ENCODE peak calls at places on chromosomes 13 and 19, in ten cellular contexts. S, C, B, F, G, U, N, T, O and W are unnamed samples. For H3K9me3, the result is how much of the 10 kb centered on the place peaks cover.

GRCh38 chr19:39941615-39942507 is 7.4 kb upstream of the FCGBP start:
- DNase-seq in C (peak), G (no peak), T (peak), B (no peak), S (no peak), F (no peak), N (no peak), U (no peak), O (peak), W (no peak)

GRCh38 chr13:98500963-98501421 is 75.9 kb downstream of the STK24 start:
- DNase-seq in S (no peak), N (no peak), O (no peak), U (no peak), F (no peak), G (no peak), C (no peak), B (no peak), T (no peak), W (no peak)

GRCh38 chr13:34942732-34943674 is 933 bp downstream of the NBEA start:
- DNase-seq in U (peak), S (peak), B (no peak), G (peak), F (peak), C (no peak), O (no peak), N (peak), T (peak), W (no peak)

GRCh38 chr13:50529154-50529882 is 314.2 kb downstream of the DLEU7 start:
- DNase-seq in N (peak), U (peak), O (peak), T (peak), C (peak), B (peak), F (peak), S (peak), G (peak), W (peak)

GRCh38 chr19:7699422-7700127 is 2.4 kb downstream of the FCER2 start:
- DNase-seq in F (no peak), G (no peak), C (peak), N (no peak), B (no peak), T (peak), U (no peak), O (no peak), S (no peak), W (no peak)

GRCh38 chr19:16116067-16116466 is 4.4 kb downstream of the RAB8A start:
- DNase-seq in F (no peak), T (no peak), S (no peak), N (no peak), O (no peak), G (no peak), B (no peak), U (no peak), C (no peak), W (no peak)

GRCh38 chr19:32580901-32581703 is at the start of gene PDCD5:
- DNase-seq in G (peak), N (peak), T (peak), O (peak), U (peak), C (peak), F (peak), S (peak), B (peak), W (peak)

GRCh38 chr19:42140125-42140754 is 8.0 kb upstream of the POU2F2 start:
- DNase-seq in B (no peak), U (peak), N (peak), G (peak), F (peak), O (peak), C (peak), S (peak), T (peak), W (no peak)

GRCh38 chr13:44516771-44517170 is 59.4 kb downstream of the TSC22D1 start:
- DNase-seq in N (no peak), G (no peak), T (peak), B (no peak), U (no peak), F (no peak), S (no peak), O (no peak), C (no peak), W (no peak)

GRCh38 chr19:53463263-53463662 is 4.3 kb upstream of the ZNF813 start:
- DNase-seq in N (peak), F (no peak), S (peak), T (no peak), B (no peak), G (peak), U (peak), O (peak), C (peak), W (no peak)

GRCh38 chr19:2269244-2270156 is 12.5 kb downstream of the PEAK3 start:
- DNase-seq in O (peak), C (peak), N (peak), F (peak), U (peak), B (peak), S (peak), T (peak), G (peak), W (peak)

GRCh38 chr13:32555613-32556012 is 17.0 kb upstream of the N4BP2L2 start:
- DNase-seq in G (no peak), N (no peak), B (no peak), T (no peak), S (no peak), O (no peak), F (no peak), C (no peak), U (no peak), W (no peak)

GRCh38 chr13:30224732-30225131 is 82.6 kb downstream of the KATNAL1 start:
- DNase-seq in N (no peak), B (no peak), F (no peak), U (no peak), C (peak), O (peak), T (peak), S (no peak), G (no peak), W (no peak)

GRCh38 chr13:41179593-41180250 is 14.6 kb downstream of the KBTBD7 start:
- DNase-seq in B (no peak), C (peak), G (no peak), U (no peak), T (peak), S (no peak), O (peak), F (no peak), N (no peak), W (no peak)

GRCh38 chr13:45545686-45546409 is 69.7 kb downstream of the ERICH6B start:
- DNase-seq in T (no peak), U (no peak), F (no peak), G (no peak), S (no peak), N (no peak), C (no peak), O (no peak), B (no peak), W (no peak)

GRCh38 chr13:27026396-27026795 is 145.2 kb downstream of the USP12 start:
- DNase-seq in U (no peak), C (no peak), T (no peak), G (no peak), F (no peak), S (no peak), O (no peak), N (no peak), B (no peak), W (no peak)

GRCh38 chr13:76980075-76980718 is 11.7 kb upstream of the CLN5 start:
- DNase-seq in C (peak), T (peak), U (peak), S (peak), B (peak), F (peak), O (peak), G (peak), N (peak), W (peak)

GRCh38 chr13:98384739-98385138 is 192.2 kb downstream of the STK24 start:
- DNase-seq in C (peak), B (no peak), N (no peak), G (no peak), U (no peak), F (no peak), T (no peak), S (no peak), O (peak), W (no peak)

GRCh38 chr19:30328096-30328495 is 44.1 kb upstream of the ZNF536 start:
- DNase-seq in G (no peak), S (no peak), C (no peak), U (no peak), B (no peak), O (no peak), T (no peak), F (no peak), N (no peak), W (no peak)

GRCh38 chr13:33153421-33154381 is 131.9 kb downstream of the STARD13 start:
- DNase-seq in N (peak), U (no peak), G (no peak), F (no peak), T (peak), O (peak), S (no peak), B (no peak), C (peak), W (peak)

GRCh38 chr19:33777351-33777750 is 19.3 kb upstream of the KCTD15 start:
- DNase-seq in N (no peak), B (no peak), F (no peak), U (no peak), T (no peak), O (no peak), G (no peak), S (no peak), C (no peak), W (no peak)

GRCh38 chr13:46613409-46614049 is 60.6 kb downstream of the LRCH1 start:
- DNase-seq in F (no peak), S (no peak), U (no peak), O (no peak), G (no peak), T (no peak), B (no peak), C (no peak), N (no peak), W (no peak)

GRCh38 chr13:78816592-78816991 is 157.6 kb upstream of the OBI1 start:
- DNase-seq in F (peak), S (no peak), N (no peak), O (no peak), B (no peak), T (no peak), C (no peak), U (no peak), G (no peak), W (no peak)

GRCh38 chr19:37361994-37362393 is 8.9 kb upstream of the ZNF527 start:
- DNase-seq in O (peak), C (peak), S (no peak), B (peak), N (no peak), T (no peak), F (no peak), U (no peak), G (no peak), W (no peak)

GRCh38 chr19:45150180-45150579 is 10.6 kb downstream of the NKPD1 start:
- DNase-seq in C (no peak), B (no peak), U (no peak), G (no peak), S (no peak), N (no peak), F (no peak), T (no peak), O (no peak), W (no peak)
- H3K27ac ChIP-seq in C (no peak), B (no peak), U (no peak), G (no peak), S (no peak), N (no peak), F (no peak), T (no peak), O (no peak), W (no peak)

GRCh38 chr19:6071103-6071485 is 39.2 kb downstream of the RFX2 start:
- DNase-seq in S (peak), N (no peak), G (no peak), T (peak), U (no peak), C (peak), O (peak), B (no peak), F (no peak), W (peak)

GRCh38 chr19:6067975-6068374 is 42.3 kb downstream of the RFX2 start:
- DNase-seq in G (peak), F (no peak), B (no peak), N (no peak), C (no peak), T (no peak), S (peak), U (peak), O (no peak), W (peak)

GRCh38 chr19:6070179-6071102 is 39.9 kb downstream of the RFX2 start:
- DNase-seq in O (no peak), G (peak), F (no peak), N (no peak), C (no peak), T (no peak), B (no peak), U (peak), S (peak), W (peak)

GRCh38 chr19:6068711-6069110 is 41.6 kb downstream of the RFX2 start:
- DNase-seq in O (no peak), F (no peak), B (no peak), S (peak), T (no peak), C (no peak), U (peak), G (peak), N (no peak), W (peak)

DNA sequence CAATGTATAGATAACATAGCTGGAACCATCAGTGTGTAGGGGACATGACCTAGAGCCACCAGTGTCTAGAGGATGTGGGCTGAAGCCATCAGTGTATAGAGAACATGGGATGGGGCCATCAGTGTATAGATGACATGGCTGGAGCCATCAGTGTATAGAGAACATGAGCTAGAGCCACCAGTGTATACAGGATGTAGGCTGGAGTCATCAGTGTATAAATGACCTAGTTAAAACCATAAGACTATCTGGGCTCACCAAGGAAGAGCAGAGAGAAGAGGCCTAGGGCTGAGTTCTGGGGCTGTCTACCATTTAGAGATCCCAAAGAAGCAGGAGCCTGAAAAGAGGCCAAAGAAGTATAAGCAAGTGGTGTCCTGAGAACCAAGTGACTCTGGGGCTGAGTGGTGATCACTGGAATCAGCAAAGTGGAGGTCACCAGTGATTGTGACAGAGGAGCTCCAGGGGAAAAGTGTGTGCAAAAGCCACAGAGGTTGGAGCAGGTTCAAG is 41.0 kb downstream of the RFX2 start:
- DNase-seq in T (no peak), N (no peak), O (no peak), B (no peak), U (peak), F (no peak), S (peak), C (no peak), G (peak), W (peak)
- H3K9me3 ChIP-seq in T (under half), N (under half), O (under half), B (under half), U (under half), F (under half), S (under half), C (under half), G (under half), W (under half)

GRCh38 chr19:45147835-45148676 is 12.7 kb downstream of the NKPD1 start:
- DNase-seq in B (no peak), F (no peak), G (no peak), S (no peak), U (no peak), N (no peak), T (no peak), O (no peak), C (no peak), W (no peak)

GRCh38 chr19:45145270-45146189 is 15.3 kb downstream of the NKPD1 start:
- DNase-seq in O (no peak), B (no peak), U (no peak), F (no peak), N (no peak), T (no peak), C (no peak), G (no peak), S (no peak), W (no peak)

GRCh38 chr19:45144431-45145269 is 16.1 kb downstream of the NKPD1 start:
- DNase-seq in O (no peak), C (no peak), N (no peak), F (no peak), B (no peak), T (no peak), G (no peak), U (no peak), S (no peak), W (no peak)

GRCh38 chr19:45146716-45147337 is 14.0 kb downstream of the NKPD1 start:
- DNase-seq in F (no peak), N (no peak), C (no peak), G (no peak), O (no peak), B (no peak), S (no peak), U (no peak), T (no peak), W (no peak)

GRCh38 chr19:45146251-45146650 is 14.5 kb downstream of the NKPD1 start:
- DNase-seq in N (no peak), B (no peak), G (no peak), S (no peak), C (no peak), T (no peak), F (no peak), O (no peak), U (no peak), W (no peak)
- TF ChIP-seq CTCF in N (no peak), B (no peak), G (no peak), S (no peak), C (no peak), T (no peak), F (no peak), O (no peak), U (no peak), W (no peak)

GRCh38 chr13:101817898-101818297 is 365.4 kb downstream of the ITGBL1 start:
- DNase-seq in S (no peak), U (no peak), G (no peak), F (no peak), C (no peak), B (no peak), N (no peak), O (no peak), T (no peak), W (no peak)
- H3K27ac ChIP-seq in S (no peak), U (no peak), G (no peak), F (no peak), C (no peak), B (no peak), N (no peak), O (no peak), T (no peak), W (no peak)

GRCh38 chr13:72820156-72820897 is 38.4 kb downstream of the PIBF1 start:
- DNase-seq in U (no peak), B (peak), C (peak), T (no peak), S (no peak), O (peak), G (no peak), N (no peak), F (peak), W (no peak)
- H3K9me3 ChIP-seq in U (under half), B (under half), C (under half), T (under half), S (under half), O (under half), G (under half), N (under half), F (under half), W (under half)

GRCh38 chr13:75091707-75092106 is 390.3 kb downstream of the TBC1D4 start:
- DNase-seq in S (no peak), O (no peak), B (no peak), U (no peak), F (no peak), C (no peak), T (no peak), G (no peak), N (no peak), W (no peak)
- TF ChIP-seq CTCF in S (no peak), O (no peak), B (no peak), U (no peak), F (no peak), C (no peak), T (no peak), G (no peak), N (no peak), W (no peak)

GRCh38 chr19:13952154-13953020 is at the start of gene DCAF15:
- DNase-seq in C (peak), G (peak), O (peak), F (peak), S (peak), N (peak), B (peak), T (peak), U (peak), W (peak)
- H3K27ac ChIP-seq in C (peak), G (peak), O (peak), F (peak), S (peak), N (peak), B (no peak), T (peak), U (peak), W (peak)

GRCh38 chr19:11680689-11681302 is 58.0 kb downstream of the ZNF823 start:
- DNase-seq in B (no peak), T (no peak), G (no peak), F (no peak), N (no peak), C (no peak), U (no peak), O (no peak), S (no peak), W (no peak)
- H3K9me3 ChIP-seq in B (under half), T (half or more), G (under half), F (under half), N (half or more), C (under half), U (under half), O (under half), S (under half), W (under half)

DNA sequence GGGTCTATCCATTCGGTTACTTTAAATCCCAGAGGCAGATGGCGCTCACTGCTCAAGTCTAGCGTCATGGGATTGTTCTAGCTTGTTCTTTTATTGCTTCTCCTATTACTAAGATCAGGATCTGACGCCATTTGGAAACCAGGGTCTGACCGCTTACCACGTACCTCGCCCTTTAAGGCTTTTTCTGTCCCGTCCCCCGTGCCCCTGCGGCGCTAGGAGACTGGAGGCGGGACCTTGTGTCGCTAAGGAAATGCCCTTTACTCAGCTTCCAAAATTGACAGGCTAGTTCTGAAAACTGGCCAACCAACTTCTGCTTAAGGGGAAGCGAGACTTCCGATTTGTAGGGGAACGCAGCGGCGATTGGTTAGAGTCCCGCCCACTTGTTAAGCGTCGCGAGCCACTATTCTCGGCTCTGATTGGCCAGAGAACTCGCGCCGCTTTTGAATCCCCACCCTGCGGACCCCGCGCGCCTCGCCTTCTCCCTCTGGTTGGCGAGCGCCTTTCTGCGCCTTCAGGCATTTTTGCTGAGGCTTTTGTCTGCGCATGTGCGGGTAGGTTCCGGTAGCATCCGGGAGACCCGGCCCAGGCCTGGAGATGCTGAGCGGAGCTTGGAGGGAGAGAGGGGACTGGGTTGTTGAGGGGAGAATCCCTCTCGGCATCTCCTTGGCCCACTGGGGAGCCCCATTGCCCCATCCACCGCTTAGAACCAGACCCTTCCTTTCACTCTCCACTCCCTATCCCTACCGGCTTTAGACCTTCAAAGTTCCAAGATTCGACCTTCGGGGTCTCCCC is 3.9 kb upstream of the C19orf84 start:
- DNase-seq in O (peak), C (peak), U (peak), G (peak), T (peak), N (peak), F (peak), S (peak), B (peak), W (peak)
- TF ChIP-seq CTCF in O (no peak), C (peak), U (no peak), G (no peak), T (peak), N (no peak), F (peak), S (no peak), B (no peak), W (no peak)